ENCODE peak calls at places on chromosomes 4 and X, in six cellular contexts. One of them, this sample, is unnamed.

GRCh38 chrX:70434352-70434866 is 10.2 kb upstream of the DLG3 start:
- DNase-seq in H1: peak
- DNase-seq in HepG2: peak
- DNase-seq in HCT116: peak
- DNase-seq in K562: peak
- DNase-seq in GM12878: no peak
- DNase-seq in this sample: peak

GRCh38 chr4:154911097-154911496 is 130.0 kb downstream of the RBM46 start:
- DNase-seq in HCT116: no peak
- DNase-seq in HepG2: peak
- DNase-seq in K562: no peak
- DNase-seq in GM12878: no peak
- DNase-seq in H1: no peak
- DNase-seq in this sample: no peak

GRCh38 chrX:110732274-110732673 is 63.3 kb downstream of the CHRDL1 start:
- DNase-seq in K562: no peak
- DNase-seq in H1: no peak
- DNase-seq in HCT116: no peak
- DNase-seq in GM12878: no peak
- DNase-seq in HepG2: no peak
- DNase-seq in this sample: no peak

GRCh38 chr4:188245651-188246050 is 106.4 kb downstream of the TRIML1 start:
- DNase-seq in GM12878: no peak
- DNase-seq in K562: no peak
- DNase-seq in H1: no peak
- DNase-seq in HepG2: no peak
- DNase-seq in HCT116: no peak
- DNase-seq in this sample: no peak

GRCh38 chrX:118552501-118552900 is 56.9 kb downstream of the DOCK11 start:
- DNase-seq in HepG2: no peak
- DNase-seq in H1: no peak
- DNase-seq in GM12878: no peak
- DNase-seq in K562: no peak
- DNase-seq in HCT116: peak
- DNase-seq in this sample: no peak

GRCh38 chr4:47478799-47479198 is 6.3 kb upstream of the ATP10D start:
- DNase-seq in HCT116: no peak
- DNase-seq in H1: no peak
- DNase-seq in HepG2: no peak
- DNase-seq in GM12878: no peak
- DNase-seq in K562: no peak
- DNase-seq in this sample: no peak

GRCh38 chrX:77431227-77431626 is 16.0 kb upstream of the FGF16 start:
- DNase-seq in H1: no peak
- DNase-seq in HCT116: no peak
- DNase-seq in K562: no peak
- DNase-seq in HepG2: no peak
- DNase-seq in GM12878: no peak
- DNase-seq in this sample: no peak

GRCh38 chr4:111064342-111064993 is 441.6 kb upstream of the PITX2 start:
- DNase-seq in GM12878: peak
- DNase-seq in K562: no peak
- DNase-seq in HCT116: peak
- DNase-seq in HepG2: no peak
- DNase-seq in H1: peak
- DNase-seq in this sample: no peak

GRCh38 chrX:149641432-149641831 is 9.8 kb upstream of the TMEM185A start:
- DNase-seq in HepG2: no peak
- DNase-seq in K562: no peak
- DNase-seq in GM12878: no peak
- DNase-seq in HCT116: no peak
- DNase-seq in H1: no peak
- DNase-seq in this sample: no peak

GRCh38 chr4:118682928-118683327 is 2.3 kb upstream of the METTL14 start:
- DNase-seq in HCT116: no peak
- DNase-seq in K562: peak
- DNase-seq in HepG2: peak
- DNase-seq in GM12878: no peak
- DNase-seq in H1: no peak
- DNase-seq in this sample: no peak

GRCh38 chr4:72377491-72378194 is 191.4 kb downstream of the ADAMTS3 start:
- DNase-seq in GM12878: no peak
- DNase-seq in HCT116: no peak
- DNase-seq in HepG2: no peak
- DNase-seq in H1: no peak
- DNase-seq in K562: no peak
- DNase-seq in this sample: no peak

GRCh38 chr4:37246891-37247290 is 2.3 kb downstream of the NWD2 start:
- DNase-seq in HCT116: no peak
- DNase-seq in K562: no peak
- DNase-seq in GM12878: no peak
- DNase-seq in HepG2: no peak
- DNase-seq in H1: no peak
- DNase-seq in this sample: no peak

GRCh38 chr4:165726831-165727230 is 146.2 kb upstream of the TLL1 start:
- DNase-seq in K562: no peak
- DNase-seq in HepG2: no peak
- DNase-seq in HCT116: no peak
- DNase-seq in H1: no peak
- DNase-seq in GM12878: no peak
- DNase-seq in this sample: no peak

GRCh38 chr4:82372874-82373815 is 646 bp downstream of the HNRNPD start:
- DNase-seq in GM12878: peak
- DNase-seq in HepG2: peak
- DNase-seq in K562: peak
- DNase-seq in HCT116: peak
- DNase-seq in H1: peak
- DNase-seq in this sample: peak

GRCh38 chr4:111689731-111690130 is 455.5 kb upstream of the FAM241A start:
- DNase-seq in H1: no peak
- DNase-seq in GM12878: no peak
- DNase-seq in HCT116: no peak
- DNase-seq in HepG2: no peak
- DNase-seq in K562: no peak
- DNase-seq in this sample: no peak

GRCh38 chr4:152385551-152385950 is 150.3 kb downstream of the FBXW7 start:
- DNase-seq in GM12878: no peak
- DNase-seq in HCT116: no peak
- DNase-seq in H1: no peak
- DNase-seq in K562: no peak
- DNase-seq in HepG2: no peak
- DNase-seq in this sample: no peak

GRCh38 chr4:15100994-15101695 is 98.9 kb downstream of the CPEB2 start:
- DNase-seq in GM12878: no peak
- DNase-seq in HepG2: no peak
- DNase-seq in HCT116: no peak
- DNase-seq in H1: no peak
- DNase-seq in K562: no peak
- DNase-seq in this sample: no peak

GRCh38 chr4:161252520-161253141 is 911.2 kb downstream of the FSTL5 start:
- DNase-seq in H1: no peak
- DNase-seq in GM12878: peak
- DNase-seq in HepG2: peak
- DNase-seq in HCT116: peak
- DNase-seq in K562: peak
- DNase-seq in this sample: no peak

GRCh38 chr4:63302792-63303191 is 1106.5 kb downstream of the TECRL start:
- DNase-seq in H1: no peak
- DNase-seq in HepG2: no peak
- DNase-seq in GM12878: no peak
- DNase-seq in HCT116: no peak
- DNase-seq in K562: no peak
- DNase-seq in this sample: no peak

GRCh38 chrX:21725498-21725897 is 32.4 kb downstream of the SMPX start:
- DNase-seq in K562: peak
- DNase-seq in H1: no peak
- DNase-seq in HCT116: peak
- DNase-seq in GM12878: no peak
- DNase-seq in HepG2: peak
- DNase-seq in this sample: no peak

GRCh38 chrX:56313308-56313707 is 81.2 kb downstream of the KLF8 start:
- DNase-seq in HCT116: no peak
- DNase-seq in H1: no peak
- DNase-seq in GM12878: no peak
- DNase-seq in HepG2: no peak
- DNase-seq in K562: no peak
- DNase-seq in this sample: no peak

GRCh38 chr4:78756721-78757120 is 19.4 kb upstream of the BMP2K start:
- DNase-seq in GM12878: no peak
- DNase-seq in K562: no peak
- DNase-seq in HCT116: no peak
- DNase-seq in HepG2: no peak
- DNase-seq in H1: no peak
- DNase-seq in this sample: no peak

GRCh38 chrX:9122504-9123245 is 88.7 kb upstream of the FAM9B start:
- DNase-seq in HCT116: no peak
- DNase-seq in H1: no peak
- DNase-seq in K562: no peak
- DNase-seq in GM12878: no peak
- DNase-seq in HepG2: no peak
- DNase-seq in this sample: no peak

GRCh38 chrX:27599928-27600327 is 9.8 kb downstream of the DCAF8L2 start:
- DNase-seq in K562: no peak
- DNase-seq in GM12878: no peak
- DNase-seq in HepG2: peak
- DNase-seq in H1: no peak
- DNase-seq in HCT116: no peak
- DNase-seq in this sample: no peak

GRCh38 chr4:189304179-189304578 is 636.5 kb upstream of the FRG1 start:
- DNase-seq in GM12878: no peak
- DNase-seq in K562: no peak
- DNase-seq in HCT116: no peak
- DNase-seq in H1: no peak
- DNase-seq in HepG2: no peak
- DNase-seq in this sample: no peak

GRCh38 chrX:121641560-121641959 is 594.1 kb downstream of the GLUD2 start:
- DNase-seq in HCT116: no peak
- DNase-seq in K562: no peak
- DNase-seq in H1: no peak
- DNase-seq in HepG2: no peak
- DNase-seq in GM12878: no peak
- DNase-seq in this sample: no peak

DNA sequence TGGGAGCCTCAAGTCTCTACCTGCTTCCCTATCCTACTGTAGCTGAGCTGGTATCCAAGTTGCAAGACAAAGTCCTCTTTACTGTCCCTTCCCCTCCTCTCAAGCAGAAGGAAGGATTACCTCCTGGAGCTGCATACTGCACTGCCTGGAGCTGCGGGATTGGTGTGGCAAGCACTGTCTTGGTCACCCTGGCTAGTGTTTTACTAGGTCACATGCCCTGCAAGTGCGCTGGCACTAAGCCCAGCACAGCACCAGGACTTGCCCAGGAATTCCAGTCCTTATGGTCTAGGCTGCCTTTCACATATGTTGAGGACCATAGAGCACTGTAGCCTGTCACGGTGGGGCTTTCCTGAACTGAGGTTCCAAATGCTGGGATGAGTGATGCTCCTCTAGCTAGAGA is 227.3 kb upstream of the ZC4H2 start:
- DNase-seq in GM12878: no peak
- DNase-seq in HCT116: no peak
- DNase-seq in HepG2: no peak
- DNase-seq in K562: no peak
- DNase-seq in H1: no peak
- DNase-seq in this sample: no peak
- TF ChIP-seq ATF3 in GM12878: no peak
- TF ChIP-seq ATF3 in HCT116: no peak
- TF ChIP-seq ATF3 in HepG2: no peak
- TF ChIP-seq ATF3 in K562: no peak
- TF ChIP-seq ATF3 in H1: no peak
- TF ChIP-seq ATF3 in this sample: no peak

GRCh38 chr4:40347472-40347871 is 12.3 kb downstream of the CHRNA9 start:
- DNase-seq in K562: no peak
- DNase-seq in HepG2: no peak
- DNase-seq in HCT116: no peak
- DNase-seq in H1: no peak
- DNase-seq in GM12878: no peak
- DNase-seq in this sample: no peak
- TF ChIP-seq ATF3 in K562: no peak
- TF ChIP-seq ATF3 in HepG2: no peak
- TF ChIP-seq ATF3 in HCT116: no peak
- TF ChIP-seq ATF3 in H1: no peak
- TF ChIP-seq ATF3 in GM12878: no peak
- TF ChIP-seq ATF3 in this sample: no peak

DNA sequence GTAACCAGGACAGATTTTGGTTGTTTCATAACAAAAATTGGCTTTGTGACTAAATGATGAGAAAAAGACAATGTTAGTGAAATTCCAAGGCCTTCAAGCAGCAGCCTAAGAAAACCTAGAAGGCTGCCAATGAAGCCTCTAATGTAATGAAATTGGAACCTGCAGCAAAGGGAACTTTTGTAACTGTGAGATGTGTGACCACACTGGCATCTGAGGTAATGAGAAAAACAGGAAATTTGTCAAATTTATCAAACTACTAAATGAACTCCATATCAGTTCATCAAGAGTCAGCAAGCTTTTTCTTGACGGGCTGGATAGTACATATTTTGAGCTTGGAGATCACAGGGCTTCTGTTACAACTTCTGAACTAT is 30.4 kb upstream of the EMCN start:
- DNase-seq in GM12878: no peak
- DNase-seq in HepG2: no peak
- DNase-seq in H1: no peak
- DNase-seq in K562: no peak
- DNase-seq in HCT116: no peak
- DNase-seq in this sample: no peak
- TF ChIP-seq ATF3 in GM12878: no peak
- TF ChIP-seq ATF3 in HepG2: no peak
- TF ChIP-seq ATF3 in H1: no peak
- TF ChIP-seq ATF3 in K562: no peak
- TF ChIP-seq ATF3 in HCT116: no peak
- TF ChIP-seq ATF3 in this sample: no peak

DNA sequence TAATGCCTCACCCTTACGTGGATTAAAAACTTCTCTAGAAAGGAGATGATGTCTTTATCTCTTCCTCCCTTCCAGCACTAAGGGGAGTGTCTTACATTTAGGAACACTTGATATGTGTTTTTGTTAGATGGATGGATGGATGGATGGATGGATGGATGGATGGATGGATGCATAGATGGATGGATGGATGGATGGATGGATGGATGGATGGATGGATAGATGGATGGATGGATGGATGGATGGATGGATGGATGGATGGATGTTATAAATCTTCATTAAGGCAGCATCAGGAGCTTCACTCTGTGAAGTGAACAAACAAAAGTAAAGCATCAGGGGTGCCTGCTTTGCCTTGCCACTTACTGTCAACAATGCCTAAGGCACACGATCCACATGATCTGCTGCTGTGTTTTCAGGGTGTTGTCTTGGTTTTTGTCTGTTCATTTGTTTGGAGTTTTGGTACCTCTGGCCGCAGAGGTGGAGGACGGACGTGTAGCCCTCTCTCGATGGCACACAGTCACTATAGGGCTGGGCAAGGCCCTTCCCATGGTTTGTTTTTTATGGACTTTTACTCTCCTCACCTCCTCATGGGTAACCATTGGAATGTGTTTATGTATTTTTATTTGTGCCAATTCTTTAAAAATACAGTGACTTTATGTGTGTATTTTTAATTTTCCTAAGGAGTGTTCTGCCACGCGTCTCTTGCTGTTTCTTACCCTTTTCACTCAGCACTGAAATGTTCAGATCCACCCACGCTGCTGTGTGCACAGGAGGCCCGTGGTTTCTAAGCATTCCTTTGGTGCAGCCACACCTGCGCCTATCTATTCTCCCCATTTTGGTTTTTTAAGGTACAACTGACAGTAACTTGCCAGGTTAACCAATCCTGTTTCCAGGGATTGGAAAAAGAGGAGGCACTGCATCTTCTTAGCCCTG is 91.8 kb upstream of the ENPP6 start:
- DNase-seq in HepG2: no peak
- DNase-seq in HCT116: no peak
- DNase-seq in GM12878: no peak
- DNase-seq in H1: no peak
- DNase-seq in K562: no peak
- DNase-seq in this sample: no peak
- TF ChIP-seq ATF3 in HepG2: no peak
- TF ChIP-seq ATF3 in HCT116: no peak
- TF ChIP-seq ATF3 in GM12878: no peak
- TF ChIP-seq ATF3 in H1: no peak
- TF ChIP-seq ATF3 in K562: no peak
- TF ChIP-seq ATF3 in this sample: no peak

This sample was measured in WTC11.